ENCODE peak calls at places on chromosomes 16 and 17, in six cellular contexts. U, P, G, E, R and A are unnamed samples.

GRCh38 chr17:77566151-77566550 is 392.4 kb upstream of the TNRC6C start:
- DNase-seq in P (no peak), R (no peak), U (no peak), G (no peak), E (no peak), A (no peak)

GRCh38 chr17:44350733-44351226 is 5.7 kb downstream of the GRN start:
- DNase-seq in P (no peak), G (peak), E (peak), R (peak), U (peak), A (no peak)

GRCh38 chr16:50603206-50604064 is 55.2 kb downstream of the NKD1 start:
- DNase-seq in G (no peak), E (peak), U (no peak), R (no peak), P (no peak), A (peak)

GRCh38 chr17:67018429-67019125 is 25.8 kb upstream of the CACNG1 start:
- DNase-seq in E (no peak), G (no peak), R (no peak), P (no peak), U (peak), A (no peak)

GRCh38 chr17:17500999-17501605 is 4.9 kb upstream of the RASD1 start:
- DNase-seq in G (no peak), U (no peak), P (no peak), R (no peak), E (no peak), A (no peak)

GRCh38 chr16:68401871-68402747 is 46.2 kb downstream of the SMPD3 start:
- DNase-seq in U (no peak), R (no peak), G (no peak), P (peak), E (peak), A (peak)

GRCh38 chr17:29111816-29112499 is 68.2 kb downstream of the MYO18A start:
- DNase-seq in U (peak), G (peak), E (peak), P (no peak), R (peak), A (no peak)

GRCh38 chr16:86046901-86047300 is 147.9 kb downstream of the IRF8 start:
- DNase-seq in R (no peak), G (no peak), P (no peak), E (no peak), U (no peak), A (no peak)

GRCh38 chr17:80096531-80097306 is 4.7 kb upstream of the GAA start:
- DNase-seq in R (no peak), E (no peak), P (no peak), G (no peak), U (no peak), A (no peak)

GRCh38 chr16:15993946-15994665 is 44.7 kb downstream of the ABCC1 start:
- DNase-seq in U (no peak), R (no peak), P (no peak), G (no peak), E (peak), A (no peak)

GRCh38 chr16:85480727-85481101 is 132.4 kb upstream of the GSE1 start:
- DNase-seq in G (no peak), P (no peak), E (no peak), U (no peak), R (no peak), A (no peak)

GRCh38 chr17:2905697-2906595 is 109.7 kb downstream of the RAP1GAP2 start:
- DNase-seq in E (no peak), U (no peak), R (no peak), G (no peak), P (no peak), A (no peak)

GRCh38 chr17:17605747-17606083 is 14.2 kb upstream of the PEMT start:
- DNase-seq in R (no peak), E (peak), U (no peak), P (no peak), G (no peak), A (peak)

GRCh38 chr17:77285594-77286390 is 145.0 kb downstream of the SEC14L1 start:
- DNase-seq in E (peak), G (no peak), P (peak), U (no peak), R (no peak), A (peak)

GRCh38 chr16:16037970-16038369 is 88.6 kb downstream of the ABCC1 start:
- DNase-seq in U (no peak), E (no peak), P (no peak), R (no peak), G (no peak), A (no peak)

GRCh38 chr17:17264430-17264829 is 16.6 kb downstream of the COPS3 start:
- DNase-seq in R (no peak), E (no peak), U (no peak), P (no peak), G (no peak), A (no peak)

GRCh38 chr16:31452631-31453106 is 6.6 kb upstream of the ARMC5 start:
- DNase-seq in E (peak), R (no peak), U (no peak), G (no peak), P (peak), A (peak)

GRCh38 chr16:12319464-12320030 is 343.0 kb downstream of the SNX29 start:
- DNase-seq in R (no peak), G (peak), P (no peak), E (no peak), U (no peak), A (no peak)

GRCh38 chr16:66830422-66831404 is at the start of gene NAE1:
- DNase-seq in P (peak), E (peak), G (peak), U (peak), R (peak), A (peak)

GRCh38 chr17:40319651-40320550 is 10.9 kb downstream of the RARA start:
- DNase-seq in P (no peak), R (peak), U (no peak), E (no peak), G (no peak), A (no peak)

GRCh38 chr16:72942021-72942420 is 105.9 kb downstream of the ZFHX3 start:
- DNase-seq in P (no peak), E (no peak), R (no peak), G (peak), U (no peak), A (no peak)

GRCh38 chr17:40322417-40323315 is 13.7 kb downstream of the RARA start:
- DNase-seq in R (peak), E (peak), G (peak), U (peak), P (no peak), A (peak)

GRCh38 chr17:22410136-22410535 is 717.8 kb downstream of the KCNJ18 start:
- DNase-seq in P (no peak), E (no peak), G (no peak), U (no peak), R (no peak), A (no peak)

GRCh38 chr17:72145972-72146755 is 25.3 kb downstream of the SOX9 start:
- DNase-seq in R (no peak), P (no peak), E (peak), U (no peak), G (no peak), A (no peak)

GRCh38 chr16:82715833-82716232 is 89.1 kb downstream of the CDH13 start:
- DNase-seq in G (no peak), U (no peak), E (no peak), P (no peak), R (no peak), A (no peak)

GRCh38 chr16:14131774-14132695 is 60.9 kb downstream of the MRTFB start:
- DNase-seq in R (no peak), U (no peak), E (no peak), P (no peak), G (no peak), A (no peak)

GRCh38 chr17:71117461-71117860 is 948.1 kb downstream of the KCNJ2 start:
- DNase-seq in G (no peak), U (no peak), P (no peak), R (no peak), E (peak), A (no peak)

GRCh38 chr16:55899857-55900256 is 24.7 kb upstream of the CES5A start:
- DNase-seq in E (no peak), U (no peak), G (no peak), R (no peak), P (no peak), A (no peak)

GRCh38 chr16:30805370-30806169 is 18.6 kb upstream of the ZNF629 start:
- DNase-seq in R (peak), G (peak), P (no peak), U (peak), E (peak), A (no peak)

GRCh38 chr17:60157487-60158040 is 7.8 kb downstream of the CA4 start:
- DNase-seq in P (no peak), R (no peak), U (no peak), E (no peak), G (no peak), A (no peak)

GRCh38 chr17:50578173-50578572 is 17.7 kb downstream of the CACNA1G start:
- DNase-seq in G (no peak), E (no peak), U (no peak), P (no peak), R (no peak), A (no peak)

GRCh38 chr17:3801792-3802191 is 804 bp upstream of the ITGAE start:
- DNase-seq in R (no peak), E (no peak), U (no peak), G (no peak), P (no peak), A (no peak)

GRCh38 chr16:56971768-56972043 is 10.0 kb downstream of the CETP start:
- DNase-seq in E (no peak), U (no peak), G (no peak), R (no peak), P (no peak), A (no peak)